ENCODE peak calls at places on chromosomes 6 and 20, in seven cellular contexts. X is IMR-90; F is activated CD8-positive, alpha-beta memory T cell treated with anti-CD3 and anti-CD28 coated beads for 4 hours; Y is progenitor cell of endocrine pancreas; J is activated T-cell treated with anti-CD3 and anti-CD28 coated beads for 1 hour; W is mesothelial cell of epicardium; O is NCI-H1694. I is an unnamed sample.

GRCh38 chr6:125212377-125212776 is 58.8 kb downstream of the TPD52L1 start:
- DNase-seq in X (no peak), F (no peak), Y (no peak), J (no peak), W (no peak), O (no peak), I (no peak)

GRCh38 chr6:150352321-150353296 is 16.2 kb upstream of the IYD start:
- DNase-seq in X (peak; percentile 36), F (no peak), Y (no peak), J (no peak), W (no peak), O (no peak), I (no peak)

GRCh38 chr20:3646651-3647050 is 16.5 kb downstream of the GFRA4 start:
- DNase-seq in X (no peak), F (no peak), Y (no peak), J (no peak), W (no peak), O (no peak), I (no peak)

GRCh38 chr6:158708239-158708638 is 58.4 kb downstream of the SYTL3 start:
- DNase-seq in X (peak; percentile 60), F (no peak), Y (no peak), J (no peak), W (no peak), O (no peak), I (no peak)

GRCh38 chr6:6395581-6396197 is 75.2 kb upstream of the F13A1 start:
- DNase-seq in X (no peak), F (no peak), Y (no peak), J (no peak), W (no peak), O (no peak), I (no peak)

GRCh38 chr6:162014069-162014811 is 713.3 kb downstream of the PRKN start:
- DNase-seq in X (no peak), F (no peak), Y (no peak), J (no peak), W (no peak), O (no peak), I (no peak)

GRCh38 chr6:37495199-37495913 is 4.3 kb downstream of the CCDC167 start:
- DNase-seq in X (no peak), F (no peak), Y (no peak), J (no peak), W (no peak), O (no peak), I (no peak)

GRCh38 chr20:370977-371754 is 9.4 kb upstream of the TRIB3 start:
- DNase-seq in X (no peak), F (no peak), Y (no peak), J (no peak), W (no peak), O (no peak), I (no peak)

GRCh38 chr6:8082954-8083858 is 19.0 kb upstream of the BLOC1S5 start:
- DNase-seq in X (peak; percentile 96), F (no peak), Y (no peak), J (no peak), W (no peak), O (no peak), I (no peak)

GRCh38 chr6:118697554-118697953 is 46.2 kb upstream of the CEP85L start:
- DNase-seq in X (no peak), F (no peak), Y (no peak), J (no peak), W (no peak), O (no peak), I (no peak)

GRCh38 chr6:36976509-36976908 is 9.5 kb downstream of the MTCH1 start:
- DNase-seq in X (no peak), F (no peak), Y (no peak), J (no peak), W (no peak), O (no peak), I (no peak)

GRCh38 chr20:52779125-52779524 is 193.0 kb upstream of the TSHZ2 start:
- DNase-seq in X (no peak), F (no peak), Y (no peak), J (no peak), W (no peak), O (no peak), I (no peak)

I was measured in HuH-7.5.